ENCODE peak calls at places on chromosomes 11 and 22, in seven cellular contexts. S is neural crest cell, U is lung, J is glutamatergic neuron, Y is kidney tubule cell, X is retina, R is ovary. N is an unnamed sample.

GRCh38 chr11:69703711-69704507 is at the start of gene FGF19:
- DNase-seq in Y (no peak), R (no peak), J (no peak), X (peak), S (no peak), U (no peak), N (peak)

GRCh38 chr22:29539105-29539504 is 14.5 kb downstream of the THOC5 start:
- DNase-seq in U (no peak), J (no peak), S (no peak), R (no peak), X (no peak), Y (no peak), N (no peak)

GRCh38 chr11:61004841-61005240 is 33.4 kb downstream of the CD6 start:
- DNase-seq in X (no peak), S (no peak), R (no peak), Y (no peak), U (no peak), J (no peak), N (no peak)

GRCh38 chr22:40979198-40979597 is 28.0 kb downstream of the RBX1 start:
- DNase-seq in R (no peak), X (no peak), U (no peak), Y (no peak), S (no peak), J (no peak), N (no peak)

GRCh38 chr11:9760180-9760550 is 96.3 kb downstream of the SWAP70 start:
- DNase-seq in R (peak), X (no peak), J (no peak), Y (peak), S (no peak), U (peak), N (no peak)

GRCh38 chr22:32695451-32695891 is 106.0 kb upstream of the TIMP3 start:
- DNase-seq in J (no peak), R (no peak), U (no peak), S (no peak), Y (peak), X (no peak), N (no peak)

GRCh38 chr11:20162340-20162739 is 2.1 kb upstream of the DBX1 start:
- DNase-seq in J (no peak), S (no peak), Y (no peak), X (no peak), U (no peak), R (no peak), N (no peak)

GRCh38 chr11:44324222-44324621 is 14.3 kb upstream of the ALX4 start:
- DNase-seq in U (no peak), J (no peak), X (no peak), S (no peak), R (no peak), Y (no peak), N (no peak)

GRCh38 chr11:17287058-17287457 is 10.5 kb downstream of the NUCB2 start:
- DNase-seq in Y (no peak), S (no peak), R (no peak), X (no peak), U (no peak), J (no peak), N (no peak)

GRCh38 chr22:36465232-36466021 is 16.0 kb downstream of the TXN2 start:
- DNase-seq in S (no peak), Y (peak), X (no peak), U (peak), R (peak), J (no peak), N (no peak)

GRCh38 chr22:38861927-38862326 is 10.1 kb downstream of the CBX6 start:
- DNase-seq in X (peak), J (no peak), Y (no peak), R (no peak), S (no peak), U (no peak), N (no peak)

GRCh38 chr11:126079640-126080205 is 17.1 kb upstream of the CDON start:
- DNase-seq in X (no peak), U (no peak), S (no peak), Y (no peak), J (no peak), R (no peak), N (no peak)

GRCh38 chr11:73564903-73565302 is 33.0 kb downstream of the FAM168A start:
- DNase-seq in Y (no peak), U (no peak), S (no peak), R (no peak), J (no peak), X (peak), N (no peak)

GRCh38 chr11:75260396-75260795 is 19.8 kb downstream of the TPBGL start:
- DNase-seq in R (peak), X (no peak), S (no peak), J (peak), U (no peak), Y (no peak), N (no peak)

GRCh38 chr11:86056262-86056911 is 12.5 kb downstream of the PICALM start:
- DNase-seq in U (no peak), Y (no peak), J (no peak), S (no peak), X (no peak), R (no peak), N (no peak)

GRCh38 chr11:2691991-2692841 is 7.6 kb downstream of the KCNQ1OT1 start:
- DNase-seq in S (no peak), Y (peak), J (no peak), R (no peak), X (peak), U (peak), N (no peak)

N was measured in endothelial cell.